ENCODE peak calls at places on chromosome 13, in six cellular contexts. One of them, this sample, is unnamed.

GRCh38 chr13:108257238-108257637 is 12.3 kb upstream of the TNFSF13B start:
- DNase-seq in NCI-H345: no peak
- DNase-seq in AG08396: no peak
- DNase-seq in Calu3: no peak
- DNase-seq in stimulated activated CD8-positive, alpha-beta memory T cell treated with anti-CD3 and anti-CD28 coated beads, Interleukin-4, amount 100 ng/mL, for 1 hour: no peak
- DNase-seq in neuronal stem cell: no peak
- DNase-seq in this sample: no peak

GRCh38 chr13:99308481-99309087 is 1.4 kb upstream of the GPR183 start:
- DNase-seq in NCI-H345: no peak
- DNase-seq in AG08396: peak
- DNase-seq in Calu3: no peak
- DNase-seq in stimulated activated CD8-positive, alpha-beta memory T cell treated with anti-CD3 and anti-CD28 coated beads, Interleukin-4, amount 100 ng/mL, for 1 hour: no peak
- DNase-seq in neuronal stem cell: no peak
- DNase-seq in this sample: no peak

GRCh38 chr13:50079278-50080157 is 64.3 kb downstream of the KCNRG start:
- DNase-seq in NCI-H345: no peak
- DNase-seq in AG08396: no peak
- DNase-seq in Calu3: no peak
- DNase-seq in stimulated activated CD8-positive, alpha-beta memory T cell treated with anti-CD3 and anti-CD28 coated beads, Interleukin-4, amount 100 ng/mL, for 1 hour: no peak
- DNase-seq in neuronal stem cell: no peak
- DNase-seq in this sample: no peak

GRCh38 chr13:28409648-28410047 is 85.3 kb downstream of the FLT1 start:
- DNase-seq in NCI-H345: no peak
- DNase-seq in AG08396: no peak
- DNase-seq in Calu3: no peak
- DNase-seq in stimulated activated CD8-positive, alpha-beta memory T cell treated with anti-CD3 and anti-CD28 coated beads, Interleukin-4, amount 100 ng/mL, for 1 hour: no peak
- DNase-seq in neuronal stem cell: no peak
- DNase-seq in this sample: no peak

GRCh38 chr13:84446972-84447700 is 564.9 kb upstream of the SLITRK1 start:
- DNase-seq in NCI-H345: peak
- DNase-seq in AG08396: no peak
- DNase-seq in Calu3: no peak
- DNase-seq in stimulated activated CD8-positive, alpha-beta memory T cell treated with anti-CD3 and anti-CD28 coated beads, Interleukin-4, amount 100 ng/mL, for 1 hour: no peak
- DNase-seq in neuronal stem cell: no peak
- DNase-seq in this sample: no peak

GRCh38 chr13:30341815-30342570 is 34.6 kb upstream of the KATNAL1 start:
- DNase-seq in NCI-H345: peak
- DNase-seq in AG08396: peak
- DNase-seq in Calu3: peak
- DNase-seq in stimulated activated CD8-positive, alpha-beta memory T cell treated with anti-CD3 and anti-CD28 coated beads, Interleukin-4, amount 100 ng/mL, for 1 hour: no peak
- DNase-seq in neuronal stem cell: no peak
- DNase-seq in this sample: no peak

GRCh38 chr13:74306496-74306895 is 172.3 kb upstream of the KLF12 start:
- DNase-seq in NCI-H345: peak
- DNase-seq in AG08396: peak
- DNase-seq in Calu3: no peak
- DNase-seq in stimulated activated CD8-positive, alpha-beta memory T cell treated with anti-CD3 and anti-CD28 coated beads, Interleukin-4, amount 100 ng/mL, for 1 hour: no peak
- DNase-seq in neuronal stem cell: no peak
- DNase-seq in this sample: no peak

GRCh38 chr13:111363121-111363520 is 42.7 kb downstream of the TEX29 start:
- DNase-seq in NCI-H345: no peak
- DNase-seq in AG08396: no peak
- DNase-seq in Calu3: no peak
- DNase-seq in stimulated activated CD8-positive, alpha-beta memory T cell treated with anti-CD3 and anti-CD28 coated beads, Interleukin-4, amount 100 ng/mL, for 1 hour: no peak
- DNase-seq in neuronal stem cell: no peak
- DNase-seq in this sample: no peak

GRCh38 chr13:75359266-75359665 is 122.7 kb downstream of the TBC1D4 start:
- DNase-seq in NCI-H345: no peak
- DNase-seq in AG08396: peak
- DNase-seq in Calu3: no peak
- DNase-seq in stimulated activated CD8-positive, alpha-beta memory T cell treated with anti-CD3 and anti-CD28 coated beads, Interleukin-4, amount 100 ng/mL, for 1 hour: no peak
- DNase-seq in neuronal stem cell: no peak
- DNase-seq in this sample: no peak

GRCh38 chr13:31172001-31172400 is 10.3 kb upstream of the HSPH1 start:
- DNase-seq in NCI-H345: no peak
- DNase-seq in AG08396: peak
- DNase-seq in Calu3: no peak
- DNase-seq in stimulated activated CD8-positive, alpha-beta memory T cell treated with anti-CD3 and anti-CD28 coated beads, Interleukin-4, amount 100 ng/mL, for 1 hour: no peak
- DNase-seq in neuronal stem cell: no peak
- DNase-seq in this sample: no peak

GRCh38 chr13:114055766-114056165 is 76.7 kb downstream of the RASA3 start:
- DNase-seq in NCI-H345: no peak
- DNase-seq in AG08396: no peak
- DNase-seq in Calu3: no peak
- DNase-seq in stimulated activated CD8-positive, alpha-beta memory T cell treated with anti-CD3 and anti-CD28 coated beads, Interleukin-4, amount 100 ng/mL, for 1 hour: no peak
- DNase-seq in neuronal stem cell: no peak
- DNase-seq in this sample: no peak

GRCh38 chr13:29472317-29472961 is 123.0 kb downstream of the SLC7A1 start:
- DNase-seq in NCI-H345: no peak
- DNase-seq in AG08396: peak
- DNase-seq in Calu3: peak
- DNase-seq in stimulated activated CD8-positive, alpha-beta memory T cell treated with anti-CD3 and anti-CD28 coated beads, Interleukin-4, amount 100 ng/mL, for 1 hour: peak
- DNase-seq in neuronal stem cell: no peak
- DNase-seq in this sample: peak

GRCh38 chr13:80841346-80841882 is 500.5 kb upstream of the SPRY2 start:
- DNase-seq in NCI-H345: peak
- DNase-seq in AG08396: no peak
- DNase-seq in Calu3: no peak
- DNase-seq in stimulated activated CD8-positive, alpha-beta memory T cell treated with anti-CD3 and anti-CD28 coated beads, Interleukin-4, amount 100 ng/mL, for 1 hour: no peak
- DNase-seq in neuronal stem cell: no peak
- DNase-seq in this sample: no peak

GRCh38 chr13:37476874-37477273 is 121.7 kb downstream of the POSTN start:
- DNase-seq in NCI-H345: no peak
- DNase-seq in AG08396: peak
- DNase-seq in Calu3: no peak
- DNase-seq in stimulated activated CD8-positive, alpha-beta memory T cell treated with anti-CD3 and anti-CD28 coated beads, Interleukin-4, amount 100 ng/mL, for 1 hour: no peak
- DNase-seq in neuronal stem cell: peak
- DNase-seq in this sample: no peak

GRCh38 chr13:44692173-44692713 is 116.1 kb upstream of the TSC22D1 start:
- DNase-seq in NCI-H345: no peak
- DNase-seq in AG08396: no peak
- DNase-seq in Calu3: no peak
- DNase-seq in stimulated activated CD8-positive, alpha-beta memory T cell treated with anti-CD3 and anti-CD28 coated beads, Interleukin-4, amount 100 ng/mL, for 1 hour: no peak
- DNase-seq in neuronal stem cell: no peak
- DNase-seq in this sample: no peak

GRCh38 chr13:74325106-74325505 is 190.9 kb upstream of the KLF12 start:
- DNase-seq in NCI-H345: peak
- DNase-seq in AG08396: peak
- DNase-seq in Calu3: no peak
- DNase-seq in stimulated activated CD8-positive, alpha-beta memory T cell treated with anti-CD3 and anti-CD28 coated beads, Interleukin-4, amount 100 ng/mL, for 1 hour: no peak
- DNase-seq in neuronal stem cell: no peak
- DNase-seq in this sample: no peak

GRCh38 chr13:21544515-21544914 is 59.5 kb downstream of the MICU2 start:
- DNase-seq in NCI-H345: no peak
- DNase-seq in AG08396: no peak
- DNase-seq in Calu3: no peak
- DNase-seq in stimulated activated CD8-positive, alpha-beta memory T cell treated with anti-CD3 and anti-CD28 coated beads, Interleukin-4, amount 100 ng/mL, for 1 hour: no peak
- DNase-seq in neuronal stem cell: no peak
- DNase-seq in this sample: no peak

GRCh38 chr13:30863231-30863630 is 42.8 kb upstream of the MEDAG start:
- DNase-seq in NCI-H345: no peak
- DNase-seq in AG08396: no peak
- DNase-seq in Calu3: no peak
- DNase-seq in stimulated activated CD8-positive, alpha-beta memory T cell treated with anti-CD3 and anti-CD28 coated beads, Interleukin-4, amount 100 ng/mL, for 1 hour: no peak
- DNase-seq in neuronal stem cell: no peak
- DNase-seq in this sample: no peak

GRCh38 chr13:49527123-49527522 is 31.4 kb downstream of the PHF11 start:
- DNase-seq in NCI-H345: no peak
- DNase-seq in AG08396: no peak
- DNase-seq in Calu3: no peak
- DNase-seq in stimulated activated CD8-positive, alpha-beta memory T cell treated with anti-CD3 and anti-CD28 coated beads, Interleukin-4, amount 100 ng/mL, for 1 hour: no peak
- DNase-seq in neuronal stem cell: no peak
- DNase-seq in this sample: no peak

GRCh38 chr13:101530293-101530692 is 77.8 kb downstream of the ITGBL1 start:
- DNase-seq in NCI-H345: no peak
- DNase-seq in AG08396: no peak
- DNase-seq in Calu3: no peak
- DNase-seq in stimulated activated CD8-positive, alpha-beta memory T cell treated with anti-CD3 and anti-CD28 coated beads, Interleukin-4, amount 100 ng/mL, for 1 hour: no peak
- DNase-seq in neuronal stem cell: no peak
- DNase-seq in this sample: no peak

GRCh38 chr13:114111577-114111976 is 20.8 kb downstream of the RASA3 start:
- DNase-seq in NCI-H345: no peak
- DNase-seq in AG08396: peak
- DNase-seq in Calu3: no peak
- DNase-seq in stimulated activated CD8-positive, alpha-beta memory T cell treated with anti-CD3 and anti-CD28 coated beads, Interleukin-4, amount 100 ng/mL, for 1 hour: no peak
- DNase-seq in neuronal stem cell: no peak
- DNase-seq in this sample: no peak

GRCh38 chr13:109816112-109816978 is 30.0 kb upstream of the IRS2 start:
- DNase-seq in NCI-H345: peak
- DNase-seq in AG08396: no peak
- DNase-seq in Calu3: no peak
- DNase-seq in stimulated activated CD8-positive, alpha-beta memory T cell treated with anti-CD3 and anti-CD28 coated beads, Interleukin-4, amount 100 ng/mL, for 1 hour: no peak
- DNase-seq in neuronal stem cell: no peak
- DNase-seq in this sample: no peak

GRCh38 chr13:30486230-30487074 is 20.7 kb upstream of the HMGB1 start:
- DNase-seq in NCI-H345: no peak
- DNase-seq in AG08396: no peak
- DNase-seq in Calu3: peak
- DNase-seq in stimulated activated CD8-positive, alpha-beta memory T cell treated with anti-CD3 and anti-CD28 coated beads, Interleukin-4, amount 100 ng/mL, for 1 hour: no peak
- DNase-seq in neuronal stem cell: no peak
- DNase-seq in this sample: no peak

GRCh38 chr13:89465366-89465765 is 1794.2 kb downstream of the SLITRK5 start:
- DNase-seq in NCI-H345: no peak
- DNase-seq in AG08396: no peak
- DNase-seq in Calu3: no peak
- DNase-seq in stimulated activated CD8-positive, alpha-beta memory T cell treated with anti-CD3 and anti-CD28 coated beads, Interleukin-4, amount 100 ng/mL, for 1 hour: no peak
- DNase-seq in neuronal stem cell: no peak
- DNase-seq in this sample: no peak

GRCh38 chr13:44011036-44011435 is 131.3 kb downstream of the LACC1 start:
- DNase-seq in NCI-H345: no peak
- DNase-seq in AG08396: no peak
- DNase-seq in Calu3: no peak
- DNase-seq in stimulated activated CD8-positive, alpha-beta memory T cell treated with anti-CD3 and anti-CD28 coated beads, Interleukin-4, amount 100 ng/mL, for 1 hour: no peak
- DNase-seq in neuronal stem cell: no peak
- DNase-seq in this sample: no peak

GRCh38 chr13:27336005-27336673 is 65.5 kb downstream of the RASL11A start:
- DNase-seq in NCI-H345: no peak
- DNase-seq in AG08396: no peak
- DNase-seq in Calu3: no peak
- DNase-seq in stimulated activated CD8-positive, alpha-beta memory T cell treated with anti-CD3 and anti-CD28 coated beads, Interleukin-4, amount 100 ng/mL, for 1 hour: no peak
- DNase-seq in neuronal stem cell: no peak
- DNase-seq in this sample: no peak

GRCh38 chr13:105848494-105848893 is 687.0 kb downstream of the EFNB2 start:
- DNase-seq in NCI-H345: no peak
- DNase-seq in AG08396: no peak
- DNase-seq in Calu3: no peak
- DNase-seq in stimulated activated CD8-positive, alpha-beta memory T cell treated with anti-CD3 and anti-CD28 coated beads, Interleukin-4, amount 100 ng/mL, for 1 hour: no peak
- DNase-seq in neuronal stem cell: no peak
- DNase-seq in this sample: no peak

GRCh38 chr13:42412812-42413795 is 141.2 kb downstream of the AKAP11 start:
- DNase-seq in NCI-H345: no peak
- DNase-seq in AG08396: no peak
- DNase-seq in Calu3: no peak
- DNase-seq in stimulated activated CD8-positive, alpha-beta memory T cell treated with anti-CD3 and anti-CD28 coated beads, Interleukin-4, amount 100 ng/mL, for 1 hour: no peak
- DNase-seq in neuronal stem cell: no peak
- DNase-seq in this sample: no peak

GRCh38 chr13:78129850-78130249 is 211.2 kb upstream of the EDNRB start:
- DNase-seq in NCI-H345: no peak
- DNase-seq in AG08396: no peak
- DNase-seq in Calu3: no peak
- DNase-seq in stimulated activated CD8-positive, alpha-beta memory T cell treated with anti-CD3 and anti-CD28 coated beads, Interleukin-4, amount 100 ng/mL, for 1 hour: no peak
- DNase-seq in neuronal stem cell: no peak
- DNase-seq in this sample: no peak

GRCh38 chr13:114108141-114108761 is 24.2 kb downstream of the RASA3 start:
- DNase-seq in NCI-H345: no peak
- DNase-seq in AG08396: no peak
- DNase-seq in Calu3: no peak
- DNase-seq in stimulated activated CD8-positive, alpha-beta memory T cell treated with anti-CD3 and anti-CD28 coated beads, Interleukin-4, amount 100 ng/mL, for 1 hour: no peak
- DNase-seq in neuronal stem cell: no peak
- DNase-seq in this sample: no peak

GRCh38 chr13:112722433-112723250 is 32.8 kb downstream of the ATP11A start:
- DNase-seq in NCI-H345: no peak
- DNase-seq in AG08396: peak
- DNase-seq in Calu3: peak
- DNase-seq in stimulated activated CD8-positive, alpha-beta memory T cell treated with anti-CD3 and anti-CD28 coated beads, Interleukin-4, amount 100 ng/mL, for 1 hour: no peak
- DNase-seq in neuronal stem cell: no peak
- DNase-seq in this sample: no peak

GRCh38 chr13:25288966-25289365 is 1.7 kb upstream of the MTMR6 start:
- DNase-seq in NCI-H345: no peak
- DNase-seq in AG08396: no peak
- DNase-seq in Calu3: no peak
- DNase-seq in stimulated activated CD8-positive, alpha-beta memory T cell treated with anti-CD3 and anti-CD28 coated beads, Interleukin-4, amount 100 ng/mL, for 1 hour: no peak
- DNase-seq in neuronal stem cell: no peak
- DNase-seq in this sample: no peak

GRCh38 chr13:107817652-107818287 is 397.6 kb downstream of the LIG4 start:
- DNase-seq in NCI-H345: peak
- DNase-seq in AG08396: no peak
- DNase-seq in Calu3: no peak
- DNase-seq in stimulated activated CD8-positive, alpha-beta memory T cell treated with anti-CD3 and anti-CD28 coated beads, Interleukin-4, amount 100 ng/mL, for 1 hour: no peak
- DNase-seq in neuronal stem cell: no peak
- DNase-seq in this sample: no peak

GRCh38 chr13:35881360-35881759 is 249.8 kb downstream of the DCLK1 start:
- DNase-seq in NCI-H345: peak
- DNase-seq in AG08396: no peak
- DNase-seq in Calu3: no peak
- DNase-seq in stimulated activated CD8-positive, alpha-beta memory T cell treated with anti-CD3 and anti-CD28 coated beads, Interleukin-4, amount 100 ng/mL, for 1 hour: no peak
- DNase-seq in neuronal stem cell: no peak
- DNase-seq in this sample: no peak

GRCh38 chr13:112974676-112975075 is 5.7 kb downstream of the MCF2L start:
- DNase-seq in NCI-H345: no peak
- DNase-seq in AG08396: no peak
- DNase-seq in Calu3: no peak
- DNase-seq in stimulated activated CD8-positive, alpha-beta memory T cell treated with anti-CD3 and anti-CD28 coated beads, Interleukin-4, amount 100 ng/mL, for 1 hour: no peak
- DNase-seq in neuronal stem cell: no peak
- DNase-seq in this sample: no peak

GRCh38 chr13:34361528-34361927 is 543.6 kb downstream of the RFC3 start:
- DNase-seq in NCI-H345: no peak
- DNase-seq in AG08396: no peak
- DNase-seq in Calu3: no peak
- DNase-seq in stimulated activated CD8-positive, alpha-beta memory T cell treated with anti-CD3 and anti-CD28 coated beads, Interleukin-4, amount 100 ng/mL, for 1 hour: no peak
- DNase-seq in neuronal stem cell: no peak
- DNase-seq in this sample: no peak

GRCh38 chr13:32889986-32890565 is 126.1 kb upstream of the KL start:
- DNase-seq in NCI-H345: no peak
- DNase-seq in AG08396: no peak
- DNase-seq in Calu3: no peak
- DNase-seq in stimulated activated CD8-positive, alpha-beta memory T cell treated with anti-CD3 and anti-CD28 coated beads, Interleukin-4, amount 100 ng/mL, for 1 hour: no peak
- DNase-seq in neuronal stem cell: no peak
- DNase-seq in this sample: no peak

GRCh38 chr13:33678906-33679657 is 138.9 kb upstream of the RFC3 start:
- DNase-seq in NCI-H345: no peak
- DNase-seq in AG08396: no peak
- DNase-seq in Calu3: peak
- DNase-seq in stimulated activated CD8-positive, alpha-beta memory T cell treated with anti-CD3 and anti-CD28 coated beads, Interleukin-4, amount 100 ng/mL, for 1 hour: peak
- DNase-seq in neuronal stem cell: no peak
- DNase-seq in this sample: peak

GRCh38 chr13:110965038-110965754 is 50.3 kb upstream of the ANKRD10 start:
- DNase-seq in NCI-H345: no peak
- DNase-seq in AG08396: no peak
- DNase-seq in Calu3: peak
- DNase-seq in stimulated activated CD8-positive, alpha-beta memory T cell treated with anti-CD3 and anti-CD28 coated beads, Interleukin-4, amount 100 ng/mL, for 1 hour: no peak
- DNase-seq in neuronal stem cell: no peak
- DNase-seq in this sample: peak

GRCh38 chr13:44818428-44818827 is 170.8 kb downstream of the NUFIP1 start:
- DNase-seq in NCI-H345: peak
- DNase-seq in AG08396: no peak
- DNase-seq in Calu3: no peak
- DNase-seq in stimulated activated CD8-positive, alpha-beta memory T cell treated with anti-CD3 and anti-CD28 coated beads, Interleukin-4, amount 100 ng/mL, for 1 hour: no peak
- DNase-seq in neuronal stem cell: peak
- DNase-seq in this sample: no peak

This sample was measured in activated T-helper 2 cell treated with anti-CD3 and anti-CD28 coated beads, Interferon-gamma antibody, Interleukin-2, Interleukin-4, amounts not matched to agents 10 μg/mL and 5 μg/mL and 100 μg/mL, durations not matched to agents 14 hours and 24 hours and 36 hours.